ENCODE peak calls at places on chromosomes 3 and 15, in nine cellular contexts. D is A549, T is transverse colon, O is H1, A is suprapubic skin, E is esophagus muscularis mucosa, S is ovary, C is upper lobe of left lung, L is sigmoid colon. G is an unnamed sample.

GRCh38 chr3:184381261-184382224 is 1.7 kb downstream of the CHRD start:
- DNase-seq in E (no peak), O (no peak), S (no peak), A (no peak), T (no peak), L (peak), C (peak), D (no peak), G (no peak)

GRCh38 chr3:169971522-169971921 is 4.9 kb downstream of the SEC62 start:
- DNase-seq in S (no peak), O (no peak), E (no peak), L (no peak), A (no peak), D (no peak), C (no peak), T (no peak), G (no peak)

GRCh38 chr3:134054231-134054630 is 24.5 kb upstream of the SLCO2A1 start:
- DNase-seq in T (no peak), D (no peak), E (no peak), O (no peak), S (no peak), A (no peak), L (no peak), C (no peak), G (no peak)

GRCh38 chr3:54599741-54600140 is 328.1 kb downstream of the LRTM1 start:
- DNase-seq in L (peak), D (no peak), S (peak), A (no peak), O (no peak), E (peak), T (no peak), C (peak), G (no peak)

GRCh38 chr3:62027796-62028195 is 345.6 kb downstream of the FEZF2 start:
- DNase-seq in E (no peak), C (no peak), L (no peak), D (no peak), S (no peak), T (no peak), A (no peak), O (no peak), G (no peak)

GRCh38 chr3:185363662-185364203 is 797 bp downstream of the MAP3K13 start:
- DNase-seq in L (no peak), D (no peak), E (no peak), O (no peak), S (no peak), A (no peak), C (no peak), T (no peak), G (no peak)

GRCh38 chr15:79230766-79231165 is 51.8 kb upstream of the ANKRD34C start:
- DNase-seq in E (no peak), S (no peak), A (no peak), L (no peak), T (no peak), O (no peak), D (no peak), C (no peak), G (no peak)

GRCh38 chr3:108096506-108097325 is 5.9 kb upstream of the CD47 start:
- DNase-seq in S (no peak), L (no peak), O (no peak), D (no peak), E (no peak), A (no peak), C (no peak), T (no peak), G (no peak)

GRCh38 chr3:13483286-13483685 is 3.2 kb downstream of the HDAC11 start:
- DNase-seq in A (no peak), O (no peak), E (no peak), L (peak), C (peak), S (no peak), D (no peak), T (no peak), G (no peak)

GRCh38 chr3:27900316-27900715 is 178.2 kb upstream of the EOMES start:
- DNase-seq in O (no peak), C (no peak), L (no peak), T (no peak), S (no peak), A (no peak), D (no peak), E (no peak), G (no peak)

GRCh38 chr3:101695779-101696372 is 9.4 kb upstream of the RPL24 start:
- DNase-seq in L (no peak), D (peak), T (no peak), C (no peak), E (no peak), A (no peak), O (no peak), S (no peak), G (no peak)

GRCh38 chr15:100245855-100246254 is 95.9 kb downstream of the ADAMTS17 start:
- DNase-seq in T (no peak), D (no peak), E (no peak), S (no peak), C (no peak), A (no peak), O (no peak), L (no peak), G (no peak)

GRCh38 chr15:35674873-35675781 is 129.2 kb upstream of the DPH6 start:
- DNase-seq in O (no peak), T (no peak), L (no peak), E (no peak), C (no peak), A (no peak), D (no peak), S (no peak), G (peak)

GRCh38 chr3:33437556-33438283 is 2.5 kb downstream of the UBP1 start:
- DNase-seq in D (peak), C (no peak), L (no peak), A (no peak), S (no peak), O (no peak), T (peak), E (no peak), G (no peak)

GRCh38 chr15:40051616-40052415 is 12.8 kb upstream of the SRP14 start:
- DNase-seq in A (no peak), T (peak), D (no peak), L (peak), C (no peak), S (no peak), O (no peak), E (no peak), G (no peak)

GRCh38 chr3:139127101-139127500 is 82.4 kb upstream of the PRR23C start:
- DNase-seq in D (no peak), O (no peak), A (no peak), S (no peak), T (no peak), L (no peak), E (no peak), C (no peak), G (no peak)

GRCh38 chr3:123447749-123448502 is 964 bp downstream of the ADCY5 start:
- DNase-seq in L (no peak), D (no peak), S (peak), T (peak), A (no peak), O (no peak), E (no peak), C (peak), G (no peak)

GRCh38 chr3:134463676-134464611 is 21.8 kb downstream of the ANAPC13 start:
- DNase-seq in S (peak), D (no peak), L (peak), E (peak), O (peak), C (no peak), T (peak), A (peak), G (peak)

GRCh38 chr3:52119056-52119455 is 35.2 kb downstream of the POC1A start:
- DNase-seq in T (no peak), D (no peak), L (peak), A (no peak), E (no peak), C (no peak), O (no peak), S (no peak), G (no peak)

GRCh38 chr3:11726146-11726545 is 82.4 kb upstream of the VGLL4 start:
- DNase-seq in D (no peak), S (no peak), T (no peak), E (no peak), A (no peak), L (no peak), C (no peak), O (no peak), G (no peak)

GRCh38 chr3:132522353-132522752 is 74.7 kb upstream of the ACKR4 start:
- DNase-seq in O (no peak), S (no peak), L (no peak), C (no peak), A (no peak), T (no peak), D (no peak), E (no peak), G (no peak)

GRCh38 chr3:12299026-12299425 is 10.2 kb downstream of the PPARG start:
- DNase-seq in L (no peak), E (no peak), T (no peak), C (no peak), S (no peak), O (no peak), D (no peak), A (no peak), G (no peak)

GRCh38 chr3:18635215-18635614 is 210.1 kb upstream of the SATB1 start:
- DNase-seq in A (no peak), E (no peak), T (no peak), S (no peak), O (no peak), C (no peak), D (no peak), L (no peak), G (no peak)

GRCh38 chr3:70919661-70920060 is 607.2 kb upstream of the MDFIC2 start:
- DNase-seq in O (no peak), A (no peak), C (no peak), D (no peak), T (no peak), S (no peak), E (no peak), L (no peak), G (no peak)

GRCh38 chr3:78562318-78562717 is 1205.5 kb downstream of the ROBO1 start:
- DNase-seq in O (no peak), C (no peak), A (no peak), E (no peak), L (no peak), T (no peak), D (no peak), S (no peak), G (no peak)

GRCh38 chr15:70281811-70282307 is 184.1 kb upstream of the TLE3 start:
- DNase-seq in T (no peak), L (no peak), S (no peak), C (no peak), E (no peak), O (no peak), A (peak), D (no peak), G (no peak)

GRCh38 chr15:82986442-82986780 is 401 bp downstream of the RAMAC start:
- DNase-seq in O (no peak), E (no peak), D (no peak), S (no peak), C (no peak), L (no peak), A (no peak), T (no peak), G (no peak)

GRCh38 chr3:106746286-106746685 is 631.0 kb upstream of the CCDC54 start:
- DNase-seq in S (no peak), L (no peak), A (no peak), C (no peak), T (no peak), D (no peak), E (no peak), O (no peak), G (no peak)

GRCh38 chr3:66593978-66594377 is 93.2 kb upstream of the LRIG1 start:
- DNase-seq in E (no peak), C (no peak), L (no peak), S (no peak), D (peak), T (no peak), O (no peak), A (no peak), G (no peak)

GRCh38 chr3:152834354-152835310 is at the start of gene P2RY1:
- DNase-seq in D (peak), A (peak), S (peak), T (peak), E (no peak), O (peak), L (peak), C (peak), G (peak)

GRCh38 chr3:127524300-127524896 is 66.1 kb downstream of the TPRA1 start:
- DNase-seq in T (no peak), E (peak), S (no peak), A (no peak), O (no peak), L (no peak), C (peak), D (no peak), G (no peak)

GRCh38 chr15:62060116-62060895 is at the start of gene VPS13C:
- DNase-seq in E (peak), D (peak), O (peak), T (peak), L (peak), A (peak), S (peak), C (peak), G (peak)
- TF ChIP-seq POLR2A in E (peak), D (peak), O (peak), T (peak), L (peak), A (no peak), S (peak), C (peak), G (peak)

GRCh38 chr15:48541659-48542334 is 103.7 kb downstream of the FBN1 start:
- DNase-seq in L (no peak), D (no peak), C (no peak), T (no peak), E (no peak), S (no peak), A (no peak), O (no peak), G (no peak)

GRCh38 chr15:48550822-48551525 is 94.5 kb downstream of the FBN1 start:
- DNase-seq in O (no peak), L (no peak), C (no peak), E (no peak), T (no peak), S (no peak), A (no peak), D (no peak), G (no peak)

GRCh38 chr15:48544816-48545215 is 100.7 kb downstream of the FBN1 start:
- DNase-seq in E (no peak), O (no peak), A (no peak), L (no peak), D (no peak), C (no peak), T (no peak), S (no peak), G (no peak)

GRCh38 chr15:48548376-48548775 is 97.1 kb downstream of the FBN1 start:
- DNase-seq in D (no peak), L (no peak), A (no peak), O (no peak), S (no peak), C (no peak), T (no peak), E (no peak), G (no peak)

DNA sequence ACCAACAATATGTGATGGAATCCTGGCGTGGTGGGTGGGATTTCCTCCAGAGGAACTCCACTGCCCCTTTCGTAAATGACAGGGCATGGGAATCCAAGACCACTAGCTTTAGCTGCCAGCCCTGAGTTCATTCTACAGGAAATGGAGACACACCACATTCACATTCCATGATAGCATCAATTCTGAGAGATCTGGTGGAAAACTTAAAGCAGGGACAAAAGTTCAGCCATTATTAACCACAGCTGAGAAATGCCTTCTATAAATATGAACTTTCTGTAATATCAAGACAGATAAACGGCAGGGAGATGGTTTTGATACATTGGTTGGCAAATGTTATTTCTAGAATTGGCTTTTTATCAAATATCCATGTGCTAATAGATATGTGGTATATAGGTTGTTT is 98.2 kb downstream of the FBN1 start:
- DNase-seq in O (no peak), D (no peak), A (no peak), L (no peak), T (no peak), C (no peak), S (no peak), E (no peak), G (no peak)
- TF ChIP-seq EP300 in O (no peak), D (no peak), A (no peak), L (no peak), T (no peak), C (no peak), S (no peak), E (no peak), G (no peak)

GRCh38 chr15:85725019-85725418 is 69.7 kb downstream of the KLHL25 start:
- DNase-seq in E (no peak), T (no peak), A (no peak), O (no peak), S (no peak), C (no peak), D (no peak), L (no peak), G (no peak)

GRCh38 chr15:85723960-85724945 is 70.5 kb downstream of the KLHL25 start:
- DNase-seq in E (no peak), S (no peak), O (no peak), T (no peak), L (no peak), D (no peak), C (no peak), A (no peak), G (no peak)

GRCh38 chr15:85727068-85727467 is 67.7 kb downstream of the KLHL25 start:
- DNase-seq in T (no peak), C (no peak), E (no peak), D (no peak), A (no peak), L (peak), O (no peak), S (no peak), G (peak)

GRCh38 chr15:85725564-85725963 is 69.2 kb downstream of the KLHL25 start:
- DNase-seq in S (no peak), O (no peak), A (no peak), C (no peak), L (no peak), D (no peak), E (no peak), T (no peak), G (no peak)

DNA sequence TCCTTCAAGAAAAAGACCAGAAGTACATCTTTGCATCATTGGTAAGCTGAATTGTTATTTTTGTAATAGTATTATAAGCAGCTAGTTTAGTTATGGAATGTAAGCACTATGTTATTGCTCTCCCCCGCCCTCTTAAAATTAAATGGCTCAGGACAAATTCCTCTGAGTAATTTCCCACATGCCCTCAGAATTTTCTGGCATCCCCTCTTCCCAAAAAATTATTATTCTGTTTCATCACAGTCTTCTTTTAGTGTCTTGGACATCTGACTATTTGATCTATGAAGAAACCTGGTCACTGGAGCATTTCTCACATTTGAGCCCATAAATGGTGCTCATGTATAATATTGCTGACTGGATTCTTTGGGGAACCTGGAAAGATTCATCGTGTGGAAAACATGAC is 68.3 kb downstream of the KLHL25 start:
- DNase-seq in S (no peak), L (no peak), T (no peak), E (no peak), D (no peak), O (no peak), A (no peak), C (no peak), G (no peak)
- H3K4me3 ChIP-seq in S (no peak), L (no peak), T (no peak), E (no peak), D (no peak), O (no peak), A (no peak), C (no peak), G (no peak)

GRCh38 chr15:76084263-76084662 is 24.5 kb downstream of the TMEM266 start:
- DNase-seq in E (no peak), T (no peak), L (no peak), A (no peak), O (no peak), S (no peak), C (no peak), D (no peak), G (no peak)
- TF ChIP-seq POLR2A in E (no peak), T (no peak), L (no peak), A (no peak), O (no peak), S (no peak), C (no peak), D (no peak), G (no peak)

GRCh38 chr3:46186856-46187700 is 21.0 kb downstream of the CCR1 start:
- DNase-seq in D (no peak), S (no peak), O (no peak), T (no peak), L (no peak), A (no peak), C (no peak), E (no peak), G (no peak)
- TF ChIP-seq EP300 in D (no peak), S (no peak), O (no peak), T (no peak), L (no peak), A (no peak), C (no peak), E (no peak), G (no peak)

GRCh38 chr3:69763976-69764851 is 24.9 kb downstream of the MITF start:
- DNase-seq in L (no peak), D (peak), A (no peak), T (no peak), S (no peak), C (no peak), O (no peak), E (no peak), G (no peak)
- H3K4me3 ChIP-seq in L (peak), D (peak), A (peak), T (no peak), S (peak), C (no peak), O (no peak), E (peak), G (no peak)

GRCh38 chr3:125374996-125375941 is at the start of gene ZNF148:
- DNase-seq in A (peak), D (peak), T (peak), E (peak), O (peak), L (peak), C (peak), S (peak), G (peak)
- TF ChIP-seq POLR2A in A (no peak), D (peak), T (peak), E (peak), O (peak), L (peak), C (peak), S (peak), G (peak)

GRCh38 chr3:178479860-178480259 is 56.4 kb upstream of the KCNMB2 start:
- DNase-seq in E (no peak), O (no peak), D (no peak), T (no peak), S (no peak), C (peak), A (no peak), L (no peak), G (no peak)

GRCh38 chr3:178482981-178483380 is 53.3 kb upstream of the KCNMB2 start:
- DNase-seq in L (no peak), O (no peak), S (no peak), D (no peak), C (no peak), A (no peak), T (no peak), E (no peak), G (no peak)

GRCh38 chr3:178479446-178479845 is 56.8 kb upstream of the KCNMB2 start:
- DNase-seq in L (no peak), D (no peak), O (no peak), A (no peak), T (no peak), S (no peak), E (no peak), C (no peak), G (no peak)

GRCh38 chr3:178480274-178480673 is 56.0 kb upstream of the KCNMB2 start:
- DNase-seq in L (no peak), S (no peak), T (no peak), O (no peak), E (no peak), D (no peak), C (no peak), A (no peak), G (no peak)

DNA sequence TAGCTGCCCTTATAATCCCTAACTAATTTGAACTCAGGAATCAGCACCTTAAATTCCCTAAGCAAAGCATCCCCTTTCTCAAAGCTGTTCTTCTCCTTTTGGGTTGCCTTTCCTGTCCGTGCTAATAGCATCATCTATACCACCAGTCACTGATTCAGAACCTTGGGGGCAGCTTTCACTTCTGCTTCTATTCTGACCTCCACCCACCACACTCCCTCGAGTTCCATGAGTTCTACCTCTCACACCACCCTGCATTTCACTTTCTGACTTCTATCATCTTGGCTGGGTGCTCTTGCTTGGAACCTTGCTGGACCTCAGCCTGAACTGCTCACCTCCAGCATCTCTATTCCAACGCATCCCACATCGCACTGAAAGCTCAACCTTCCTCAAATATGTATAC is 55.4 kb upstream of the KCNMB2 start:
- DNase-seq in O (no peak), E (no peak), A (no peak), T (no peak), S (no peak), C (no peak), D (no peak), L (no peak), G (no peak)
- TF ChIP-seq EP300 in O (no peak), E (no peak), A (no peak), T (no peak), S (no peak), C (no peak), D (no peak), L (no peak), G (no peak)

GRCh38 chr3:149284034-149284433 is 49.4 kb downstream of the TM4SF18 start:
- DNase-seq in C (peak), O (no peak), T (no peak), S (no peak), E (peak), L (no peak), A (no peak), D (no peak), G (no peak)
- H3K4me3 ChIP-seq in C (no peak), O (no peak), T (no peak), S (no peak), E (no peak), L (no peak), A (no peak), D (no peak), G (no peak)

GRCh38 chr3:22861426-22861825 is 341.7 kb upstream of the UBE2E2 start:
- DNase-seq in S (no peak), O (no peak), L (no peak), T (no peak), A (no peak), C (no peak), D (no peak), E (no peak), G (no peak)
- TF ChIP-seq POLR2A in S (no peak), O (no peak), L (no peak), T (no peak), A (no peak), C (no peak), D (no peak), E (no peak), G (no peak)

G was measured in tibial nerve.